ENCODE peak calls at places on chromosomes 11 and 22, in four cellular contexts. P, R, O and Y are unnamed samples.
A peak's percentile ranks its signal among the peaks of the same experiment; 100 is the strongest.

GRCh38 chr11:85165819-85166218 is 461.3 kb downstream of the DLG2 start:
- DNase-seq in P (no peak), R (no peak), O (no peak), Y (no peak)

GRCh38 chr11:2413735-2414579 is 13.4 kb downstream of the TSSC4 start:
- DNase-seq in P (no peak), R (no peak), O (no peak), Y (no peak)

GRCh38 chr11:113474362-113475159 is 637 bp downstream of the DRD2 start:
- DNase-seq in P (peak; percentile 87), R (peak; percentile 99), O (peak; percentile 79), Y (peak; percentile 71)

GRCh38 chr22:19120829-19121630 is 1.2 kb downstream of the DGCR2 start:
- DNase-seq in P (no peak), R (peak; percentile 81), O (peak; percentile 75), Y (peak; percentile 67)

GRCh38 chr11:56048480-56048879 is 21.0 kb downstream of the OR5AS1 start:
- DNase-seq in P (no peak), R (no peak), O (no peak), Y (no peak)

GRCh38 chr11:1200611-1201191 is 22.2 kb upstream of the MUC5B start:
- DNase-seq in P (no peak), R (no peak), O (no peak), Y (no peak)

GRCh38 chr11:37223962-37224361 is 625.9 kb upstream of the RAG2 start:
- DNase-seq in P (no peak), R (no peak), O (no peak), Y (no peak)

GRCh38 chr11:35662061-35662648 is 420 bp upstream of the TRIM44 start:
- DNase-seq in P (peak; percentile 15), R (no peak), O (no peak), Y (peak; percentile 5)

GRCh38 chr11:132586801-132587200 is 945.5 kb downstream of the OPCML start:
- DNase-seq in P (no peak), R (no peak), O (no peak), Y (peak; percentile 73)

GRCh38 chr22:45585437-45585755 is 82.7 kb downstream of the FBLN1 start:
- DNase-seq in P (no peak), R (no peak), O (no peak), Y (peak; percentile 66)

GRCh38 chr22:22710719-22711531 is 66.5 kb downstream of the GGTLC2 start:
- DNase-seq in P (peak; percentile 75), R (peak; percentile 92), O (peak; percentile 77), Y (peak; percentile 8)

GRCh38 chr22:37157516-37158289 is 8.0 kb upstream of the IL2RB start:
- DNase-seq in P (no peak), R (no peak), O (no peak), Y (peak; percentile 63)

GRCh38 chr11:14650064-14650463 is 6.5 kb downstream of the PDE3B start:
- DNase-seq in P (no peak), R (no peak), O (no peak), Y (no peak)

GRCh38 chr11:121613724-121614123 is 161.0 kb upstream of the SORL1-AS1 start:
- DNase-seq in P (no peak), R (no peak), O (no peak), Y (peak; percentile 77)

GRCh38 chr22:46462726-46463371 is 74.6 kb downstream of the CELSR1 start:
- DNase-seq in P (no peak), R (no peak), O (no peak), Y (peak; percentile 90)

GRCh38 chr22:35914357-35914664 is 114.3 kb downstream of the RBFOX2 start:
- DNase-seq in P (no peak), R (no peak), O (no peak), Y (no peak)

GRCh38 chr11:17773674-17774073 is 39.1 kb downstream of the KCNC1 start:
- DNase-seq in P (no peak), R (no peak), O (no peak), Y (no peak)

GRCh38 chr11:130456276-130456675 is 7.8 kb downstream of the ADAMTS15 start:
- DNase-seq in P (no peak), R (no peak), O (no peak), Y (no peak)

GRCh38 chr11:25197515-25197914 is 700.7 kb downstream of the LUZP2 start:
- DNase-seq in P (no peak), R (no peak), O (no peak), Y (no peak)

GRCh38 chr22:45407793-45408192 is 5.6 kb downstream of the SMC1B start:
- DNase-seq in P (no peak), R (no peak), O (no peak), Y (no peak)

GRCh38 chr11:24516658-24517057 is 19.8 kb downstream of the LUZP2 start:
- DNase-seq in P (no peak), R (no peak), O (no peak), Y (no peak)

DNA sequence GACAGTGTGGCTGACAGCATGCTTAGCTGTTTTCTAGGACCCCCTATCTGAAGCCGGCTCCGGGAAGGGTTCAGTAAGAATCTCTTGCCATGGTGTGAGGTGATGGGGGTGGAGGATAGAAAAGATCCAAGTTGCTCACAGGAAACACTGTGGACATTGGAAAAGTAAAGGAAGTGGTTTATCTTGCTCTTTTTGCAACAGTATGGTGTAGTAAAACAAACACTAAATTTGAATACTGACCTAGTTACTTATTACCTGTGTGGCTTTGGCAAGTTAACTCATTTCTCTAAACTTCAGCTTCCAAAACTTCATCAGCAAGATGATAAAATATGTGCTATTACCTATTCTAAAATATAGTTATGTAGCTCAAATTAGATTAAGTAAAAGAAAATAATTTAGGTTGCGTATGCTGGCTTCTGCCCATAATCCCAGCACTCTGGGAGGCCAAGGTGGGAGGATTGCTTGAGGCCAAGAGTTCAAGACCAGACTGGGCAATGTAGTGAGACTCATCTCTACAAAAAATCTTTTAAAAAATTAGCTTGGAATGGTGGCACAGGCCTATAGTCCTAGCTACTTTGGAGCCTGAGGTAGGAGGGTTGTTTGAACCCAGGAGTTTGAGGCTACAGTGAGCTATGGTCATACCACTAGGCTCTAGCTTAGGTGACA is 51.6 kb upstream of the APOA1 start:
- DNase-seq in P (no peak), R (no peak), O (no peak), Y (no peak)
- H3K9ac ChIP-seq in P (no peak overlapping the region), R (no peak overlapping the region), O (no peak overlapping the region), Y (no peak overlapping the region)

DNA sequence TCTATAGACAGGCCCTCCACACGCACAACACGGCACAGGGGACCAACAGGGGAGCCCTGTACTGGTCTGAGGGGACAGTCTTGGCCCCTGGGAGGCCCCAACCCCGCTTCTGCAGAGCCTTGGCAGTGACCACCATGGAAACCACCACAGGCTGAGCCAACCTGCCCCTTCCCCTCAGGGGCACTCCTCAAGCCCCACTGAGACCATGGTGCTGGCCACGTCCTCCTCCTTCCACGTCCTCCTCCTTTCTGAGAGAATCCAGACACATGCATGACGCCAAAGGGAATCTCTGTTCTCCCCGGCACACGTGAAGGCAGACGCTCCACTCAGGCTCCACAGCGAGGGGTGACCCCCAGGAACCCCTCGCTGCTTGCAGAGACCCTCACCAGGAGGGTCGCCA is 2.7 kb downstream of the BRD1 start:
- DNase-seq in P (no peak), R (no peak), O (no peak), Y (no peak)
- H3K4me3 ChIP-seq in P (peak overlapping the region; percentile 81), R (peak overlapping the region; percentile 88), O (no peak overlapping the region), Y (no peak overlapping the region)

GRCh38 chr11:67434395-67434881 is 3.0 kb downstream of the PTPRCAP start:
- DNase-seq in P (no peak), R (no peak), O (no peak), Y (no peak)

GRCh38 chr11:67435727-67436458 is 1.6 kb downstream of the PTPRCAP start:
- DNase-seq in P (no peak), R (no peak), O (no peak), Y (no peak)

GRCh38 chr11:67435031-67435726 is 2.3 kb downstream of the PTPRCAP start:
- DNase-seq in P (no peak), R (no peak), O (no peak), Y (no peak)

GRCh38 chr11:67432655-67433349 is 4.5 kb downstream of the RPS6KB2 start:
- DNase-seq in P (no peak), R (no peak), O (no peak), Y (no peak)

GRCh38 chr11:67433536-67434394 is 3.7 kb downstream of the PTPRCAP start:
- DNase-seq in P (no peak), R (no peak), O (no peak), Y (no peak)
- H3K36me3 ChIP-seq in P (peaks cover 39% of the 10 kb centered on the region), R (peaks cover 40% of the 10 kb centered on the region), O (peaks cover 12% of the 10 kb centered on the region), Y (peaks cover 39% of the 10 kb centered on the region)

DNA sequence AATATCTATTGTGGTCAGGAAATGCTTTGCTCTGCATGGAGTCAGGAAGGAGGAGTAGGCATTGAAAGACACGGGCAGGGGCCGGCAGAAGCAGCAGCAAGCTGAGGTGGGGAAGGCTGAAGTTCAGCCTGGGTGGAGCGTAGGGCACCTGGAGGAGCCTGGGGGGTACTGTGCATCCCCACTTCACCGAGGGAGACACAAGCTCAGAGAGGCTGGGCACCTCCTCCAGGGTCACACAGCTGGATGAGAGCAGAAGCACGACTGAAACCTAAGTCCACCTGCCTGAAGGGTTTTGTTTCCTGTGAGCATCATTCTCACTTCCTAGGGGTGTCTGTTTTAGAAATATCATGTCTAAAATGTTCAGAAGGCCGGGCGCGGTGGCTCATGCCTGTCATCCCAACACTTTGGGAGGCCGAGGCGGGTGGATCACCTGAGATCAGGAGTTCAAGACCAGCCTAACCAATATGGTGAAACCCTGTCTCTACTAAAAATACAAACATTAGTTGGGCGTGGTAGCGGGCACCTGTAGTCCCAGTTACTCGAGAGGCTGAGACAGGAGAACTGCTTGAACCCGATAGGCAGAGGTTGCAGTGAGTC is 138.3 kb downstream of the MPPED1 start:
- DNase-seq in P (no peak), R (peak; percentile 37), O (no peak), Y (no peak)
- H3K9ac ChIP-seq in P (no peak overlapping the region), R (no peak overlapping the region), O (no peak overlapping the region), Y (no peak overlapping the region)

GRCh38 chr22:43860831-43861230 is 1.5 kb downstream of the SULT4A1 start:
- DNase-seq in P (no peak), R (peak; percentile 49), O (no peak), Y (no peak)

GRCh38 chr22:43862882-43863202 is 529 bp upstream of the SULT4A1 start:
- DNase-seq in P (no peak), R (no peak), O (no peak), Y (no peak)

GRCh38 chr22:43860126-43860525 is 2.2 kb downstream of the SULT4A1 start:
- DNase-seq in P (no peak), R (peak; percentile 39), O (no peak), Y (no peak)

GRCh38 chr22:43862074-43862881 is at the start of gene SULT4A1:
- DNase-seq in P (peak; percentile 92), R (peak; percentile 75), O (no peak), Y (peak; percentile 36)

DNA sequence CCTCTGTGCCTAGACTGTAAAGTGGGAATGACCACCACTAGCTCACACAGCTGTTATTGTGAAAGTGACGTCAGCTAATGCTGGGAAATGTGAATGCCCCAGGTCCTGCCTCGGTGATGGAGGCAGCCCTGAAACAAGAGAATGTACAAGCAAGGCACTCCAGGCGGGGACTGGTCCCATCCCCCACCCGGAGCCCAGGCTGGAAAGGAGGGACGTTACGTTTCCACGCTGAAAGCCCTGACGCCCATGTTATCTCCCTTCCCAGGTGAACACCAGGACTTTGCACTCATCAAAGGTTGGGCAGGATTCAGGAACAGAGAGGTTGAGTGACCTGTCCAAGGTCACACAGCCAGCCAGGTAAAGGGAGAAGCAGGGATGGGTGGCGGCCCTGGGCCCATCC is 784 bp downstream of the SULT4A1 start:
- DNase-seq in P (peak; percentile 48), R (no peak), O (no peak), Y (peak; percentile 57)
- H3K4me3 ChIP-seq in P (peak overlapping the region; percentile 54), R (peak overlapping the region; percentile 86), O (no peak overlapping the region), Y (no peak overlapping the region)

DNA sequence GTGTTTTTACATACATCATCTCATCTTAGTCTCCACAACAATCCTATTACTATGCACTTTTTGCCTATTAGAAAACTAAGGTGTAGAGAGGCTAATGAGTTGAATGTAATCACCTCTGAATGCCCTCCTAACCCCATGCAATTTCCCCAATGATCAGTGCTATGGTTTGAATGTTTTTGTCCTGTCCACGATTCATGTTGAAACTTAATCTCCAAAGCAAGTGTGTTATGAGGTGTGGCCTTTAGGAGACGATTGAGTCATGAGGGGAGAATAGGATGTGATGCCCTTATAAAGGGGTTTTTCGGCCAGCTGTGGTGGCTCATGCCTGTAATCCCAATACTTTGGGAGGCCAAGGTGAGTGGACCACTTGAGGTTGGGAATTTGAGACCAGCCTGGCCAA is 2.0 kb upstream of the CCDC73 start:
- DNase-seq in P (no peak), R (no peak), O (no peak), Y (no peak)
- H3K36me3 ChIP-seq in P (no peaks in the 10 kb centered on the region), R (no peaks in the 10 kb centered on the region), O (no peaks in the 10 kb centered on the region), Y (no peaks in the 10 kb centered on the region)